ENCODE peak calls at places on chromosome 16, in eight cellular contexts. K is ovary; G is CD4-positive, alpha-beta memory T cell; J is upper lobe of right lung; Z is left ventricle myocardium inferior; N is aorta; M is gastrocnemius medialis; R is BJ. A is an unnamed sample.

GRCh38 chr16:51538707-51539604 is 387.9 kb upstream of the SALL1 start:
- DNase-seq in K (no peak), G (no peak), J (no peak), Z (no peak), N (no peak), M (no peak), R (peak), A (peak)

GRCh38 chr16:29779474-29779873 is 1.4 kb downstream of the ZG16 start:
- DNase-seq in K (no peak), G (no peak), J (no peak), Z (no peak), N (no peak), M (no peak), R (no peak), A (no peak)

GRCh38 chr16:24834459-24835335 is 11.1 kb upstream of the SLC5A11 start:
- DNase-seq in K (no peak), G (no peak), J (no peak), Z (no peak), N (no peak), M (no peak), R (no peak), A (no peak)

GRCh38 chr16:71709231-71709781 is 15.2 kb downstream of the PHLPP2 start:
- DNase-seq in K (no peak), G (no peak), J (no peak), Z (no peak), N (no peak), M (no peak), R (no peak), A (peak)

GRCh38 chr16:28927815-28928214 is 2.8 kb upstream of the RABEP2 start:
- DNase-seq in K (no peak), G (no peak), J (no peak), Z (no peak), N (no peak), M (no peak), R (no peak), A (no peak)

GRCh38 chr16:22386976-22387375 is 12.6 kb upstream of the CDR2 start:
- DNase-seq in K (no peak), G (no peak), J (no peak), Z (no peak), N (no peak), M (no peak), R (peak), A (peak)

GRCh38 chr16:63230383-63230782 is 1194.1 kb upstream of the CDH8 start:
- DNase-seq in K (no peak), G (no peak), J (no peak), Z (no peak), N (no peak), M (no peak), R (no peak), A (no peak)

GRCh38 chr16:70714526-70715112 is 28.8 kb upstream of the MTSS2 start:
- DNase-seq in K (no peak), G (no peak), J (no peak), Z (no peak), N (no peak), M (no peak), R (no peak), A (no peak)

GRCh38 chr16:83602797-83603735 is 204.7 kb upstream of the HSBP1 start:
- DNase-seq in K (no peak), G (no peak), J (no peak), Z (no peak), N (no peak), M (no peak), R (no peak), A (no peak)

GRCh38 chr16:188674-189073 is 8.4 kb downstream of the HBQ1 start:
- DNase-seq in K (no peak), G (no peak), J (no peak), Z (no peak), N (peak), M (no peak), R (no peak), A (no peak)

GRCh38 chr16:27245276-27246231 is 23.0 kb downstream of the NSMCE1 start:
- DNase-seq in K (no peak), G (no peak), J (peak), Z (no peak), N (peak), M (no peak), R (no peak), A (peak)

GRCh38 chr16:7257026-7257425 is 75.6 kb upstream of the RBFOX1 start:
- DNase-seq in K (no peak), G (no peak), J (no peak), Z (no peak), N (no peak), M (no peak), R (no peak), A (no peak)

GRCh38 chr16:29674188-29674587 is 4.8 kb upstream of the QPRT start:
- DNase-seq in K (peak), G (no peak), J (peak), Z (peak), N (no peak), M (no peak), R (no peak), A (no peak)

GRCh38 chr16:3171181-3171854 is 16.7 kb upstream of the OR1F1 start:
- DNase-seq in K (no peak), G (peak), J (no peak), Z (no peak), N (no peak), M (no peak), R (no peak), A (no peak)

GRCh38 chr16:87531418-87531817 is 38.6 kb upstream of the ZCCHC14 start:
- DNase-seq in K (no peak), G (no peak), J (no peak), Z (no peak), N (no peak), M (no peak), R (no peak), A (no peak)

GRCh38 chr16:87525352-87525751 is 32.5 kb upstream of the ZCCHC14 start:
- DNase-seq in K (no peak), G (no peak), J (no peak), Z (no peak), N (no peak), M (no peak), R (no peak), A (no peak)

GRCh38 chr16:87526238-87526947 is 33.6 kb upstream of the ZCCHC14 start:
- DNase-seq in K (no peak), G (no peak), J (no peak), Z (no peak), N (no peak), M (no peak), R (no peak), A (no peak)

GRCh38 chr16:87527055-87527724 is 34.4 kb upstream of the ZCCHC14 start:
- DNase-seq in K (no peak), G (no peak), J (no peak), Z (no peak), N (no peak), M (no peak), R (no peak), A (no peak)

DNA sequence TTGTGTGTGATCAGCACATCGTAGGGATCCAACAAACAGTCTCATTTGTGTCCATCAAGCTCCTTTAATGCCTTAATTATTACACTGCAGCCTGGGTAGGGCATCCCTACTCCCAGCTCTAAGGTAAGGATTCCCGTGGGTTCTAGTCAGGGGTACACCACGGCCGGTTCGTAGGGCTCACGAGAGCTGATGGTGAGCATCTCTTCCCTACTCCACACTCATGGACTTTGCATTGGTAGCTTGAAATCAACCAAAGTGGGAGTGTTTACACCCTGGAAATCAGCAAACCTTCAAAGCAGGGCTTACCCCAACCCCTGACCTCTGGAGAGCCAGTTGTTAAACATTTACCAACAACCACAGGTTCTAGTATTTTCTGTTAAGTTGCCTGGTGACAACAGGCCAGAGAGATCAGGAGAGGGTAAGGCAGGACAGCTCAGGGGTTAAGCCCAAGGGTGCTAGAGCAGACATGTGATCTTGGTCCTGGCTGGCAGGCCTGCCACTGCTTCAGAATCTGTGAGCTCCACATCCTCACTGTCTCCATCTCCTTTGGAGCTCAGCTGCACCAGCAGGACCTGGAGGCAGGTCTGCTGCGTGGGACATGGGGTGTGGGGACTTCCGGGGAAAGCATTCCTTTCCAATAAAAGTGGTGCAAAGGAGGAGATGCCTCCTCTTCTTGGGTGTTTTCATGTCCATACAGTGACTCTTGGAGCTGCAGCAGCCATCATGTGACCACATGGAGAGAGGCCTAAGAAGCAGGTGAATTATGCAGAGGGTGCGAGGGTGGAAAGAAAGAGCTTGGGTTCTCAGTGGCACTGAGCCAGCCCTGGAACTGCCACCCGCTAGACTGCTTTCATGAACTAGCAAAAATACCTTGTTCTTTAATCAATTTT is 36.1 kb upstream of the ZCCHC14 start:
- DNase-seq in K (no peak), G (no peak), J (no peak), Z (no peak), N (no peak), M (no peak), R (no peak), A (no peak)
- H3K4me3 ChIP-seq in K (no peak), G (no peak), J (no peak), Z (no peak), N (no peak), M (no peak), R (no peak), A (no peak)

DNA sequence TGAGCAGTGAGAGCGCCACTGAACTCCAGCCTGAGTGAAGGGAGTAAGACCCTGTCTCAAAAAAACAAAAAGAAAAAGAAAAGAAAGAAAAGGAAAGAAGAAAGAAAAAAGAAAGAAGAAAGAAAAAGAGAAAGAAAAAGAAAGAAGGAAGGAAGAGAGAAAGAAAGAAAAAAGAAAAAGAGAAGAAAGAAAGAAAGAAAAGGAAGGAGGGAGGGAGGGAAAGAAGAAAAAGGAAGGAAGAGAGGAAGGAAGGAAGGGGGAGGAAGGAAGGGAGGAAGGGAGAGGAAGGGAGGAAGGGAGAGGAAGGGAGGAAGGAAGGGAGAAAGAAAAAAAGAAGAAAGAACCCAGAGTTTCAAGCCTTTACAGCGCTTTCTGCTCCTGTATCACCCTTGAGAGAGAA is 19.1 kb downstream of the GINS3 start:
- DNase-seq in K (no peak), G (no peak), J (no peak), Z (no peak), N (no peak), M (no peak), R (no peak), A (no peak)
- H3K4me3 ChIP-seq in K (no peak), G (no peak), J (no peak), Z (no peak), N (no peak), M (no peak), R (no peak), A (no peak)

GRCh38 chr16:88500255-88500661 is 47.2 kb downstream of the ZFPM1 start:
- DNase-seq in K (no peak), G (no peak), J (no peak), Z (peak), N (no peak), M (no peak), R (no peak), A (no peak)

GRCh38 chr16:88499836-88500251 is 46.8 kb downstream of the ZFPM1 start:
- DNase-seq in K (no peak), G (no peak), J (no peak), Z (no peak), N (no peak), M (no peak), R (no peak), A (no peak)

GRCh38 chr16:88497561-88498420 is 44.7 kb downstream of the ZFPM1 start:
- DNase-seq in K (no peak), G (no peak), J (no peak), Z (no peak), N (no peak), M (no peak), R (no peak), A (no peak)

GRCh38 chr16:88498576-88499208 is 45.6 kb downstream of the ZFPM1 start:
- DNase-seq in K (no peak), G (no peak), J (no peak), Z (no peak), N (no peak), M (no peak), R (no peak), A (no peak)

GRCh38 chr16:88499314-88499713 is 46.2 kb downstream of the ZFPM1 start:
- DNase-seq in K (no peak), G (no peak), J (no peak), Z (no peak), N (no peak), M (no peak), R (no peak), A (no peak)
- H3K4me3 ChIP-seq in K (no peak), G (no peak), J (no peak), Z (peak), N (no peak), M (peak), R (no peak), A (no peak)

DNA sequence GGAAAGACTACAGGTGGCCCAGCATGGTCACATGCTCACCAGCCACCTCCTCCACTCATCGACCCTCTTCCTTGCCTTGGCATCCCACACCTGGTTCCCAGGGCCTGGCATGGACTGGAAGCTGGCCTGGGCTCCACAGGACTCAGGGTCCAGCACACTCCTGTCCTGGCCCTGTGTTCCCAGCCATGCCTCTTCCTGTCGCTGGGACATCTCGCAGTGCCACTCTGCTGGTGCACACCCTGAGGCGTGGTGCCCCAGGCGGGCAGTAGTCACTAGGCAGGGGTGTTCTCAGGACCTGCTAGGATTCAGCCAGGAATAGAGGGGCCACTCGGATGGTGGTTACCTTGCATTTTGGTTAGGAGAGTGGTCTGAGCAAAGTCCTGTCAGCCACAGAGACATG is 99.4 kb downstream of the AMFR start:
- DNase-seq in K (no peak), G (no peak), J (no peak), Z (no peak), N (no peak), M (no peak), R (no peak), A (no peak)
- H3K4me3 ChIP-seq in K (no peak), G (no peak), J (no peak), Z (no peak), N (no peak), M (no peak), R (no peak), A (no peak)

GRCh38 chr16:31329671-31330552 is 25.1 kb upstream of the ITGAX start:
- DNase-seq in K (no peak), G (no peak), J (no peak), Z (no peak), N (no peak), M (no peak), R (no peak), A (no peak)
- H3K4me3 ChIP-seq in K (no peak), G (no peak), J (no peak), Z (no peak), N (no peak), M (no peak), R (no peak), A (no peak)

DNA sequence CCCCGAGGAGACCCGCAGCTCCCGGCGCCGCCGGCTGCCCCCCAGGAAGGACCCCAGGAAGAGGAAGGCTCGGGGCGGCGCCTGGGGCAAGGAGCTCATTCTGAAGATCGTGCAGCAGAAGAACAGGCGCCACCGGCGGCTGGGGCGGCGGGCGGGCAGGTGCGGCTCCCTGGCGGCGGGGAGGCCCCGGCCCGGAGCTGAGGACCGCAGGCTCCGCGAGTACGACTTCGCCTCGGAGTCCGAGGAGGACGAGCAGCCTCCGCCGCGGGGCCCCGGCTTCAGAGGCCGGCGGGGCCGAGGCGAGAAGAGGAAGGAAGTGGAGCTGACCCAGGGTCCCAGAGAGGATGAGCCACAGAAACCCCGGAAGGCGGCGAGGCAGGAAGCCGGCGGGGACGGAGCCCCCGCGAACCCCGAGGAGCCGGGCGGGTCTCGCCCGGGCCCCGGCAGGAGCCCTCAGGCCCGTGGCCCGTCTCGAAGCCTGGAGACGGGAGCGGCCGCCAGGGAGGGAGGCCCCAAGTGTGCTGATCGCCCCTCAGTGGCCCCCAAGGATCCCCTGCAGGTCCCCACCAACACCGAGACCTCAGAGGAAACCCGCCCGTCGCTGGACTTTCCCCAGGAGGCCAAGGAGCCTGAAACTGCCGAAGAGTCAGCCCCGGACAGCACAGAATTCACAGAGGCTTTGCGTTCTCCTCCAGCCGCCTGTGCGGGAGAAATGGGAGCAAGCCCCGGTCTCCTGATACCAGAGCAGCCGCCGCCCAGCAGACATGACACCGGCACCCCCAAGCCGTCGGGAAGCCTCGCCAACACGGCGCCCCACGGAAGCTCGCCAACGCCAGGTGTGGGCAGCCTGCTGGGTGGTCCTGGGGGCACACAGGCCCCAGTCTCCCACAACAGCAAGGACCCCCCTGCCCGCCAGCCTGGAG is 22.3 kb upstream of the ZFPM1 start:
- DNase-seq in K (no peak), G (peak), J (no peak), Z (peak), N (no peak), M (no peak), R (no peak), A (no peak)
- H3K4me3 ChIP-seq in K (peak), G (no peak), J (peak), Z (peak), N (no peak), M (peak), R (no peak), A (peak)

DNA sequence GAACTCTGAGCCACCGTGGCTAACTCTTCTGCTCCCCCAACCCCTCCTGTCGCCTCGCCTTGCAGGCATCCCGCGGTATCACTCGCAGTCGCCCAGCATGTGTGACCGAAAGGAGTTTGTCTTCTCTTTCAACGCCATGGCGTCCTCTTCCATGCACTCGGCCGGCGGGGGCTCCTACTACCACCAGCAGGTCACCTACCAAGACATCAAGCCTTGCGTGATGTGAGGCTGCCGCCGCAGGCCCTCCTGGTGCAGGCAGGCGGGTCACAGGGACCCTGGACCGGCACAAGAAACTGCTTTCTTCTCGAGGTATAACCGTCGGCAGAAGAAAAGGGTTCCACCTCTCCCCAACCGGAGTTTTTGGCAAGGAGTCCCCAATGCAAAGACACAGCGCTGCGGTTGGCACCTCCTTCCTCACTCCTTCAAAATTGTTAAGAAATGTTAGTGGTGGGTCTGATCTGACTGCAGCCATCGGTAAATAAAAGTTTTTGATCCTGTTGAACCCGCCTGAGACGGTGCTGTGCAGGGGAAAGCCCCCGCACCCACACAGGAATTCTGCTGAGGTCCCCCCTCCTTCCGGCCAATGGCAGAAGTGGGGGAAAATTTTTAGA is 2.6 kb downstream of the FOXF1 start:
- DNase-seq in K (no peak), G (no peak), J (no peak), Z (no peak), N (no peak), M (no peak), R (no peak), A (no peak)
- H3K4me3 ChIP-seq in K (peak), G (no peak), J (peak), Z (no peak), N (no peak), M (no peak), R (peak), A (peak)

GRCh38 chr16:84605339-84605848 is 12.5 kb downstream of the COTL1 start:
- DNase-seq in K (no peak), G (no peak), J (no peak), Z (no peak), N (no peak), M (no peak), R (no peak), A (no peak)

GRCh38 chr16:84606081-84606875 is 11.6 kb downstream of the COTL1 start:
- DNase-seq in K (no peak), G (peak), J (no peak), Z (no peak), N (no peak), M (no peak), R (no peak), A (no peak)

GRCh38 chr16:84600343-84601229 is 17.3 kb downstream of the COTL1 start:
- DNase-seq in K (no peak), G (peak), J (no peak), Z (no peak), N (no peak), M (no peak), R (no peak), A (no peak)

GRCh38 chr16:84604477-84605013 is 13.3 kb downstream of the COTL1 start:
- DNase-seq in K (no peak), G (no peak), J (no peak), Z (no peak), N (no peak), M (no peak), R (no peak), A (no peak)

DNA sequence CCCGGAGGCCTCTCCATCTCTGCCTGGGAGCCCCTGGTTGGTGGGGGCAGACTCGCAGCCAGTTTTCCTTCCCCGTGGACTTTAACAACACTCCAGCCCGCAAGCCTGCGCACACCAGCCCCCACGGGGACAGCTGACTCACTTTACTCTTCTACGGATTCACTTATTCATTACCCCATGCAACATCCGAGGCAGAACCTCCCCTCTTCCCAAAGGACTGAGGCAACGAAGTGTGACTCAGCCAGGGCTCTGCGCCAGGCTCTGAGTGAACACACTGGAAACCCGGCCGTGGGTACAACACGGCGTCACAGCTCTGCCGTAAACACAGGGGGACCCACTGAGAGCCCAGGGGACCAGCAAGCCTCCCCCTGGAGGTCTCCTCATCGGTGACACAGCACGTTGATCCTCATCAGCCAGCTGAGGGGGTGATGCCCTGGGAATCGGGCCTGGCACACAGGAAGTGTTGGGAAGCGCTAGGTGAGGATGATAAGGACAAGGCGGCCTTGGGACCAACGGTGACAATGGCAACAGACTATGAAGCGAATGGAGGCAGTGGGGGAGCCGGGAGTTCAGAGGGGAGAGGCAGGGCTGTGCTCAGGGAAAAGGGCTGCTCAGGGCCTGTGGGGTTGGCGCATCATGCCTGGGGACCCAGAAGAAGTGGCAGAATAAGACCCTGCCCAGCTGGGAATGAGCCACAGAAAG is 14.6 kb downstream of the COTL1 start:
- DNase-seq in K (peak), G (no peak), J (peak), Z (peak), N (peak), M (peak), R (peak), A (peak)
- H3K4me3 ChIP-seq in K (no peak), G (no peak), J (no peak), Z (no peak), N (no peak), M (no peak), R (no peak), A (no peak)

A was measured in skeletal muscle cell.